ENCODE peak calls at places on chromosomes 3 and 15, in five cellular contexts. Q is A549, E is K562, T is HepG2, J is GM12878. P is an unnamed sample.

GRCh38 chr3:187066228-187066995 is 72.9 kb downstream of the RPL39L start:
- DNase-seq in Q (peak; percentile 66), E (peak; percentile 73), T (peak; percentile 65), J (no peak), P (peak; percentile 64)

GRCh38 chr3:113533534-113533892 is 1.2 kb downstream of the SIDT1 start:
- DNase-seq in Q (no peak), E (no peak), T (no peak), J (no peak), P (no peak)

GRCh38 chr3:141227752-141228151 is 3.9 kb upstream of the PXYLP1 start:
- DNase-seq in Q (no peak), E (no peak), T (no peak), J (no peak), P (no peak)

GRCh38 chr3:12885585-12885934 is 44.2 kb upstream of the RPL32 start:
- DNase-seq in Q (no peak), E (peak; percentile 43), T (no peak), J (no peak), P (no peak)

GRCh38 chr15:66078196-66078928 is 175.2 kb downstream of the MEGF11 start:
- DNase-seq in Q (no peak), E (no peak), T (no peak), J (no peak), P (no peak)

GRCh38 chr3:4770561-4770960 is 208.7 kb upstream of the BHLHE40 start:
- DNase-seq in Q (no peak), E (peak; percentile 23), T (no peak), J (no peak), P (no peak)

GRCh38 chr3:56782900-56783299 is 18.8 kb downstream of the ARHGEF3 start:
- DNase-seq in Q (no peak), E (no peak), T (no peak), J (no peak), P (no peak)

GRCh38 chr3:195195321-195196209 is 75.4 kb downstream of the XXYLT1 start:
- DNase-seq in Q (no peak), E (no peak), T (no peak), J (no peak), P (peak; percentile 31)

GRCh38 chr15:101505610-101506337 is 16.3 kb upstream of the PCSK6 start:
- DNase-seq in Q (no peak), E (no peak), T (no peak), J (no peak), P (no peak)

GRCh38 chr3:64327039-64327804 is 102.0 kb upstream of the PRICKLE2 start:
- DNase-seq in Q (no peak), E (peak; percentile 4), T (no peak), J (no peak), P (no peak)

GRCh38 chr15:40241305-40242215 is 2.7 kb downstream of the PAK6 start:
- DNase-seq in Q (no peak), E (no peak), T (no peak), J (no peak), P (no peak)

GRCh38 chr3:107847791-107848190 is 243.0 kb downstream of the CD47 start:
- DNase-seq in Q (no peak), E (no peak), T (no peak), J (no peak), P (no peak)

GRCh38 chr3:123586131-123586530 is 1.3 kb upstream of the HACD2 start:
- DNase-seq in Q (peak; percentile 80), E (peak; percentile 73), T (peak; percentile 72), J (no peak), P (peak; percentile 62)

GRCh38 chr3:173275740-173276139 is 121.8 kb upstream of the NLGN1 start:
- DNase-seq in Q (peak; percentile 14), E (peak; percentile 51), T (peak; percentile 11), J (no peak), P (no peak)

GRCh38 chr3:331881-332280 is 135.3 kb downstream of the CHL1 start:
- DNase-seq in Q (no peak), E (no peak), T (no peak), J (no peak), P (no peak)

GRCh38 chr3:166274996-166275395 is 437.8 kb upstream of the BCHE start:
- DNase-seq in Q (no peak), E (no peak), T (no peak), J (no peak), P (no peak)

GRCh38 chr3:170410428-170411029 is 8.1 kb upstream of the CLDN11 start:
- DNase-seq in Q (peak; percentile 41), E (peak; percentile 59), T (no peak), J (no peak), P (no peak)

GRCh38 chr3:144590854-144591253 is 619.2 kb downstream of the DIPK2A start:
- DNase-seq in Q (peak; percentile 45), E (no peak), T (no peak), J (no peak), P (no peak)

GRCh38 chr3:48662753-48663488 is at the start of gene CELSR3:
- DNase-seq in Q (peak; percentile 92), E (peak; percentile 84), T (peak; percentile 69), J (peak; percentile 33), P (peak; percentile 91)

GRCh38 chr3:116299646-116300081 is 145.6 kb downstream of the LSAMP start:
- DNase-seq in Q (no peak), E (no peak), T (no peak), J (peak; percentile 31), P (no peak)

GRCh38 chr15:27042230-27042629 is 71.2 kb downstream of the GABRG3 start:
- DNase-seq in Q (no peak), E (no peak), T (no peak), J (no peak), P (no peak)

GRCh38 chr15:84840741-84841429 is 23.7 kb downstream of the ALPK3 start:
- DNase-seq in Q (peak; percentile 73), E (no peak), T (peak; percentile 51), J (no peak), P (no peak)

GRCh38 chr3:194539498-194539897 is 52.7 kb upstream of the ATP13A3 start:
- DNase-seq in Q (no peak), E (no peak), T (no peak), J (no peak), P (no peak)

GRCh38 chr3:157176108-157176507 is 16.2 kb upstream of the CCNL1 start:
- DNase-seq in Q (no peak), E (no peak), T (no peak), J (no peak), P (no peak)

GRCh38 chr3:10340476-10340875 is 19.6 kb upstream of the SEC13 start:
- DNase-seq in Q (no peak), E (no peak), T (no peak), J (no peak), P (no peak)

GRCh38 chr3:134320749-134321148 is 53.5 kb downstream of the AMOTL2 start:
- DNase-seq in Q (no peak), E (no peak), T (no peak), J (no peak), P (peak; percentile 43)

GRCh38 chr3:66609660-66610547 is 109.1 kb upstream of the LRIG1 start:
- DNase-seq in Q (peak; percentile 29), E (no peak), T (no peak), J (no peak), P (no peak)

DNA sequence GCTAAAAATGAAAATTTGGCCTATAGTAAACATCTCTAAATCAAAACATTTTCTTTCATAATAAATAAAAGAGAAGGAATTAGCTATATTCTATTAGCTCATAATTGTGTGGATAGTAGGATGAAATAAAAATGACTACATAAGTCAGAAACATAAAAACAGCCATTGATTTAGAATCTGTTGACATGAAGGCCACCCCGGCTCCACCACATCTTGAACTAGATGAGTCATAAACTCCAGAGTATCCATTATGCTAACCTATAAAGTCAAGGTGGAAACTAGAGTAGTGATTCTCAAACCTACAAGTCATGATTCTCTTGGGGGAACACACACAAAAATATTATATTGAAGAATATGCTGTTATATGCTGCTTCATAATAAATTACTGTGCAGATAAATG is 831.0 kb downstream of the TUSC7 start:
- DNase-seq in Q (no peak), E (no peak), T (no peak), J (no peak), P (no peak)
- TF ChIP-seq CHD2 in Q (no peak), E (no peak), T (no peak), J (no peak), P (no peak)

GRCh38 chr3:72085036-72085435 is 300.1 kb upstream of the PROK2 start:
- DNase-seq in Q (no peak), E (no peak), T (no peak), J (no peak), P (no peak)
- TF ChIP-seq POLR2A in Q (no peak), E (no peak), T (no peak), J (no peak), P (no peak)

GRCh38 chr3:121165397-121165837 is 257.4 kb downstream of the STXBP5L start:
- DNase-seq in Q (no peak), E (peak; percentile 41), T (no peak), J (no peak), P (no peak)

GRCh38 chr3:121167374-121168139 is 259.6 kb downstream of the STXBP5L start:
- DNase-seq in Q (no peak), E (peak; percentile 67), T (no peak), J (no peak), P (no peak)
- TF ChIP-seq CHD2 in Q (no peak), E (no peak), T (no peak), J (no peak), P (no peak)

GRCh38 chr15:89090791-89091666 is 2.8 kb downstream of the ABHD2 start:
- DNase-seq in Q (peak; percentile 65), E (peak; percentile 69), T (no peak), J (no peak), P (no peak)
- TF ChIP-seq POLR2A in Q (no peak), E (no peak), T (no peak), J (peak; percentile 55), P (no peak)

P was measured in H1.